ENCODE peak calls at places on chromosomes 16 and 17, in six cellular contexts. One of them, this sample, is unnamed.
A peak's percentile ranks its signal among the peaks of the same experiment; 100 is the strongest.

GRCh38 chr16:83530293-83530692 is 277.5 kb upstream of the HSBP1 start:
- DNase-seq in NCI-H2171 treated with DMSO at 0.1 percent for 48 hours: no peak
- DNase-seq in NCI-H345: no peak
- DNase-seq in cardiac fibroblast: no peak
- DNase-seq in uterus: no peak
- DNase-seq in nucleus accumbens: no peak
- DNase-seq in this sample: no peak

GRCh38 chr17:1039119-1039507 is 42.2 kb downstream of the TIMM22 start:
- DNase-seq in NCI-H2171 treated with DMSO at 0.1 percent for 48 hours: no peak
- DNase-seq in NCI-H345: no peak
- DNase-seq in cardiac fibroblast: no peak
- DNase-seq in uterus: no peak
- DNase-seq in nucleus accumbens: no peak
- DNase-seq in this sample: no peak

GRCh38 chr16:57618306-57619132 is 9.9 kb upstream of the ADGRG1 start:
- DNase-seq in NCI-H2171 treated with DMSO at 0.1 percent for 48 hours: no peak
- DNase-seq in NCI-H345: no peak
- DNase-seq in cardiac fibroblast: no peak
- DNase-seq in uterus: no peak
- DNase-seq in nucleus accumbens: no peak
- DNase-seq in this sample: no peak

GRCh38 chr16:4631444-4631843 is 6.8 kb downstream of the MGRN1 start:
- DNase-seq in NCI-H2171 treated with DMSO at 0.1 percent for 48 hours: no peak
- DNase-seq in NCI-H345: no peak
- DNase-seq in cardiac fibroblast: no peak
- DNase-seq in uterus: no peak
- DNase-seq in nucleus accumbens: no peak
- DNase-seq in this sample: no peak

GRCh38 chr16:65919116-65919515 is 447.4 kb upstream of the CDH5 start:
- DNase-seq in NCI-H2171 treated with DMSO at 0.1 percent for 48 hours: no peak
- DNase-seq in NCI-H345: no peak
- DNase-seq in cardiac fibroblast: no peak
- DNase-seq in uterus: no peak
- DNase-seq in nucleus accumbens: no peak
- DNase-seq in this sample: no peak

GRCh38 chr16:56199164-56199563 is 7.9 kb downstream of the GNAO1 start:
- DNase-seq in NCI-H2171 treated with DMSO at 0.1 percent for 48 hours: no peak
- DNase-seq in NCI-H345: no peak
- DNase-seq in cardiac fibroblast: no peak
- DNase-seq in uterus: no peak
- DNase-seq in nucleus accumbens: no peak
- DNase-seq in this sample: no peak

GRCh38 chr17:9228408-9229159 is 207.3 kb downstream of the NTN1 start:
- DNase-seq in NCI-H2171 treated with DMSO at 0.1 percent for 48 hours: no peak
- DNase-seq in NCI-H345: no peak
- DNase-seq in cardiac fibroblast: peak; percentile 83
- DNase-seq in uterus: peak; percentile 62
- DNase-seq in nucleus accumbens: no peak
- DNase-seq in this sample: no peak

GRCh38 chr16:87963400-87963799 is 12.2 kb downstream of the BANP start:
- DNase-seq in NCI-H2171 treated with DMSO at 0.1 percent for 48 hours: no peak
- DNase-seq in NCI-H345: no peak
- DNase-seq in cardiac fibroblast: peak; percentile 85
- DNase-seq in uterus: no peak
- DNase-seq in nucleus accumbens: no peak
- DNase-seq in this sample: no peak

GRCh38 chr16:4015275-4015990 is 100.8 kb downstream of the ADCY9 start:
- DNase-seq in NCI-H2171 treated with DMSO at 0.1 percent for 48 hours: no peak
- DNase-seq in NCI-H345: no peak
- DNase-seq in cardiac fibroblast: no peak
- DNase-seq in uterus: no peak
- DNase-seq in nucleus accumbens: no peak
- DNase-seq in this sample: no peak

GRCh38 chr16:15034266-15035162 is 21.4 kb downstream of the NTAN1 start:
- DNase-seq in NCI-H2171 treated with DMSO at 0.1 percent for 48 hours: no peak
- DNase-seq in NCI-H345: no peak
- DNase-seq in cardiac fibroblast: peak; percentile 48
- DNase-seq in uterus: no peak
- DNase-seq in nucleus accumbens: no peak
- DNase-seq in this sample: no peak

GRCh38 chr17:63772801-63773271 is 561 bp downstream of the CCDC47 start:
- DNase-seq in NCI-H2171 treated with DMSO at 0.1 percent for 48 hours: no peak
- DNase-seq in NCI-H345: no peak
- DNase-seq in cardiac fibroblast: peak; percentile 39
- DNase-seq in uterus: no peak
- DNase-seq in nucleus accumbens: no peak
- DNase-seq in this sample: no peak

GRCh38 chr17:1203111-1203966 is 23.6 kb upstream of the ABR start:
- DNase-seq in NCI-H2171 treated with DMSO at 0.1 percent for 48 hours: peak; percentile 39
- DNase-seq in NCI-H345: peak; percentile 24
- DNase-seq in cardiac fibroblast: peak; percentile 67
- DNase-seq in uterus: peak; percentile 64
- DNase-seq in nucleus accumbens: no peak
- DNase-seq in this sample: peak; percentile 71

GRCh38 chr16:67181346-67181745 is 2.4 kb downstream of the MATCAP1 start:
- DNase-seq in NCI-H2171 treated with DMSO at 0.1 percent for 48 hours: peak; percentile 18
- DNase-seq in NCI-H345: no peak
- DNase-seq in cardiac fibroblast: peak; percentile 92
- DNase-seq in uterus: peak; percentile 76
- DNase-seq in nucleus accumbens: no peak
- DNase-seq in this sample: no peak

GRCh38 chr17:40452074-40452787 is 9.0 kb downstream of the IGFBP4 start:
- DNase-seq in NCI-H2171 treated with DMSO at 0.1 percent for 48 hours: peak; percentile 27
- DNase-seq in NCI-H345: no peak
- DNase-seq in cardiac fibroblast: peak; percentile 91
- DNase-seq in uterus: peak; percentile 75
- DNase-seq in nucleus accumbens: no peak
- DNase-seq in this sample: peak; percentile 45

GRCh38 chr16:24430937-24431760 is 108.2 kb upstream of the RBBP6 start:
- DNase-seq in NCI-H2171 treated with DMSO at 0.1 percent for 48 hours: no peak
- DNase-seq in NCI-H345: no peak
- DNase-seq in cardiac fibroblast: no peak
- DNase-seq in uterus: no peak
- DNase-seq in nucleus accumbens: no peak
- DNase-seq in this sample: no peak

GRCh38 chr16:73179671-73180370 is 131.9 kb upstream of the ZFHX3 start:
- DNase-seq in NCI-H2171 treated with DMSO at 0.1 percent for 48 hours: no peak
- DNase-seq in NCI-H345: peak; percentile 43
- DNase-seq in cardiac fibroblast: no peak
- DNase-seq in uterus: peak; percentile 39
- DNase-seq in nucleus accumbens: no peak
- DNase-seq in this sample: no peak

This sample was measured in glutamatergic neuron.